ENCODE peak calls at places on chromosomes 4 and X, in six cellular contexts. X is GDM1, U is GM23248, P is AG10803, K is G401, V is EH. Y is an unnamed sample.

GRCh38 chrX:154056739-154057367 is 37.2 kb upstream of the IRAK1 start:
- DNase-seq in X (no peak), U (peak; percentile 43), P (peak; percentile 36), K (peak; percentile 34), V (no peak), Y (no peak)

GRCh38 chr4:45317276-45317675 is 590.9 kb upstream of the GNPDA2 start:
- DNase-seq in X (no peak), U (peak; percentile 1), P (no peak), K (no peak), V (no peak), Y (no peak)

GRCh38 chr4:77872723-77873435 is 10.2 kb downstream of the MRPL1 start:
- DNase-seq in X (no peak), U (no peak), P (no peak), K (no peak), V (no peak), Y (no peak)

GRCh38 chr4:179595671-179596410 is 2153.6 kb upstream of the AGA start:
- DNase-seq in X (no peak), U (peak; percentile 1), P (no peak), K (no peak), V (no peak), Y (peak; percentile 59)

GRCh38 chr4:3371581-3372001 is 70.2 kb upstream of the HGFAC start:
- DNase-seq in X (no peak), U (no peak), P (no peak), K (peak; percentile 11), V (no peak), Y (no peak)

GRCh38 chr4:92381640-92382039 is 77.9 kb downstream of the GRID2 start:
- DNase-seq in X (no peak), U (peak; percentile 1), P (no peak), K (no peak), V (no peak), Y (no peak)

GRCh38 chrX:131477498-131477897 is 66.4 kb upstream of the OR13H1 start:
- DNase-seq in X (no peak), U (no peak), P (no peak), K (no peak), V (no peak), Y (no peak)

GRCh38 chrX:10722804-10723364 is 102.5 kb upstream of the MID1 start:
- DNase-seq in X (peak; percentile 1), U (peak; percentile 55), P (peak; percentile 82), K (peak; percentile 71), V (peak; percentile 58), Y (peak; percentile 49)

GRCh38 chr4:48254381-48255072 is 15.1 kb downstream of the TEC start:
- DNase-seq in X (no peak), U (peak; percentile 22), P (peak; percentile 42), K (no peak), V (peak; percentile 81), Y (no peak)

GRCh38 chrX:3286196-3286920 is 60.1 kb downstream of the MXRA5 start:
- DNase-seq in X (no peak), U (peak; percentile 84), P (peak; percentile 82), K (no peak), V (peak; percentile 92), Y (no peak)

GRCh38 chrX:54807524-54808108 is at the start of gene MAGED2:
- DNase-seq in X (peak; percentile 54), U (peak; percentile 42), P (peak; percentile 17), K (peak; percentile 47), V (peak; percentile 30), Y (peak; percentile 38)

GRCh38 chrX:37627602-37628001 is 56.1 kb downstream of the LANCL3 start:
- DNase-seq in X (no peak), U (no peak), P (no peak), K (no peak), V (no peak), Y (no peak)

GRCh38 chr4:56289934-56290333 is 97.4 kb downstream of the AASDH start:
- DNase-seq in X (no peak), U (peak; percentile 17), P (no peak), K (no peak), V (no peak), Y (no peak)

GRCh38 chr4:7777871-7778523 is 161.7 kb downstream of the AFAP1 start:
- DNase-seq in X (no peak), U (no peak), P (no peak), K (no peak), V (no peak), Y (no peak)

GRCh38 chr4:56739104-56739777 is 58.1 kb upstream of the HOPX start:
- DNase-seq in X (no peak), U (peak; percentile 44), P (peak; percentile 43), K (no peak), V (peak; percentile 36), Y (no peak)